ENCODE peak calls at places on chromosomes 12 and 14, in ten cellular contexts. K is GM23248; O is kidney; X is HepG2; G is thyroid gland; V is CD4-positive, CD25-positive, alpha-beta regulatory T cell; Y is right atrium auricular region; B is heart right ventricle; H is neural progenitor cell; L is A673. Z is an unnamed sample. For H3K4me1, the result is how much of the 10 kb centered on the place peaks cover.

GRCh38 chr12:100356646-100357223 is at the start of gene SLC17A8:
- DNase-seq in B (no peak), G (no peak), L (no peak), O (no peak), V (no peak), K (no peak), X (no peak), H (peak), Y (no peak), Z (no peak)

GRCh38 chr12:65505321-65506121 is 227.0 kb downstream of the MSRB3 start:
- DNase-seq in X (no peak), K (no peak), O (no peak), V (no peak), H (peak), L (no peak), B (no peak), G (peak), Y (no peak), Z (no peak)

GRCh38 chr14:62626416-62626815 is 418.8 kb downstream of the KCNH5 start:
- DNase-seq in Y (no peak), V (no peak), L (peak), H (no peak), B (no peak), G (no peak), X (no peak), K (no peak), O (no peak), Z (no peak)

GRCh38 chr14:84340938-84341337 is 1189.0 kb upstream of the FLRT2 start:
- DNase-seq in L (peak), V (no peak), X (no peak), G (no peak), H (no peak), Y (no peak), B (no peak), O (no peak), K (no peak), Z (no peak)

GRCh38 chr14:102187583-102188001 is 47.9 kb downstream of the WDR20 start:
- DNase-seq in G (peak), K (peak), L (no peak), B (no peak), H (no peak), O (peak), Y (no peak), V (no peak), X (no peak), Z (peak)

GRCh38 chr12:47799357-47799955 is 20.2 kb downstream of the HDAC7 start:
- DNase-seq in L (no peak), H (peak), G (peak), O (peak), Y (no peak), V (no peak), K (peak), X (no peak), B (peak), Z (no peak)

GRCh38 chr12:110067531-110067930 is 19.2 kb upstream of the C12orf76 start:
- DNase-seq in B (no peak), K (no peak), O (no peak), L (peak), Y (no peak), H (no peak), V (no peak), X (no peak), G (no peak), Z (no peak)

GRCh38 chr12:123917337-123917850 is 55.2 kb downstream of the CCDC92 start:
- DNase-seq in L (no peak), B (no peak), K (no peak), G (no peak), V (no peak), O (no peak), X (no peak), Y (no peak), H (no peak), Z (no peak)

GRCh38 chr14:31219169-31219568 is 11.6 kb upstream of the HECTD1 start:
- DNase-seq in X (no peak), V (no peak), H (no peak), L (no peak), B (no peak), O (no peak), Y (no peak), G (no peak), K (peak), Z (no peak)

GRCh38 chr14:96253140-96253539 is 2.9 kb upstream of the BDKRB1 start:
- DNase-seq in L (peak), B (no peak), G (no peak), V (no peak), X (no peak), H (no peak), Y (no peak), O (no peak), K (peak), Z (peak)

GRCh38 chr14:77825895-77826519 is 26.1 kb downstream of the ADCK1 start:
- DNase-seq in O (no peak), V (no peak), B (peak), Y (no peak), H (no peak), L (no peak), K (no peak), G (no peak), X (no peak), Z (no peak)

GRCh38 chr14:78340250-78340649 is 170.1 kb downstream of the NRXN3 start:
- DNase-seq in V (no peak), B (no peak), Y (no peak), O (no peak), L (no peak), K (no peak), H (no peak), X (no peak), G (no peak), Z (no peak)

GRCh38 chr12:74780458-74781241 is 243.0 kb downstream of the ATXN7L3B start:
- DNase-seq in Y (no peak), L (peak), G (no peak), H (no peak), X (no peak), K (peak), O (no peak), B (no peak), V (no peak), Z (no peak)

GRCh38 chr12:5000658-5001390 is 42.9 kb upstream of the KCNA5 start:
- DNase-seq in V (no peak), K (no peak), L (no peak), H (peak), B (no peak), O (no peak), X (no peak), G (no peak), Y (no peak), Z (no peak)

GRCh38 chr14:42140001-42140400 is 533.3 kb downstream of the LRFN5 start:
- DNase-seq in L (no peak), H (no peak), B (no peak), G (no peak), Y (no peak), V (no peak), K (peak), X (no peak), O (no peak), Z (no peak)

GRCh38 chr12:123119808-123120207 is 31.1 kb downstream of the PITPNM2 start:
- DNase-seq in L (no peak), O (no peak), K (peak), G (no peak), H (no peak), V (peak), X (no peak), Y (no peak), B (no peak), Z (no peak)

GRCh38 chr12:65699251-65699650 is 125.0 kb upstream of the HMGA2 start:
- DNase-seq in V (no peak), X (no peak), H (no peak), K (peak), Y (no peak), B (no peak), G (no peak), L (peak), O (no peak), Z (no peak)

GRCh38 chr12:109951136-109951535 is 45.0 kb downstream of the GIT2 start:
- DNase-seq in L (no peak), O (no peak), H (no peak), Y (no peak), K (peak), B (no peak), X (no peak), V (no peak), G (no peak), Z (peak)

GRCh38 chr14:35161231-35161630 is 38.9 kb downstream of the PRORP start:
- DNase-seq in O (no peak), H (no peak), K (no peak), B (no peak), L (no peak), G (no peak), V (no peak), X (no peak), Y (no peak), Z (no peak)

GRCh38 chr14:65686761-65687160 is 274.2 kb downstream of the FUT8 start:
- DNase-seq in G (no peak), K (peak), V (no peak), Y (no peak), B (no peak), H (no peak), X (no peak), O (no peak), L (no peak), Z (no peak)

GRCh38 chr12:12716845-12717585 is at the start of gene CDKN1B:
- DNase-seq in V (peak), H (peak), O (peak), G (peak), L (peak), K (peak), X (peak), B (peak), Y (peak), Z (peak)

GRCh38 chr12:91804533-91804932 is 341.1 kb downstream of the BTG1 start:
- DNase-seq in L (no peak), O (no peak), X (no peak), K (no peak), Y (no peak), B (no peak), G (no peak), H (no peak), V (no peak), Z (no peak)

GRCh38 chr12:25906651-25907340 is 51.7 kb upstream of the RASSF8 start:
- DNase-seq in O (no peak), V (no peak), L (no peak), X (no peak), G (no peak), Y (no peak), H (no peak), B (no peak), K (no peak), Z (no peak)

GRCh38 chr14:44372807-44373497 is 134.1 kb downstream of the FSCB start:
- DNase-seq in G (no peak), O (no peak), K (no peak), X (no peak), L (no peak), V (no peak), H (no peak), B (no peak), Y (no peak), Z (no peak)

GRCh38 chr12:114990396-114990795 is 306.4 kb upstream of the TBX3 start:
- DNase-seq in V (no peak), O (no peak), B (no peak), H (no peak), G (no peak), K (no peak), Y (no peak), X (no peak), L (no peak), Z (no peak)

GRCh38 chr12:6278439-6279255 is 31.8 kb upstream of the PLEKHG6 start:
- DNase-seq in V (peak), B (peak), G (peak), Y (peak), X (peak), H (peak), K (peak), O (peak), L (peak), Z (peak)

GRCh38 chr12:69151254-69151751 is 88.1 kb upstream of the CPSF6 start:
- DNase-seq in L (no peak), B (no peak), O (no peak), K (no peak), G (no peak), Y (no peak), V (no peak), X (no peak), H (no peak), Z (no peak)

GRCh38 chr14:65469903-65470302 is 57.4 kb downstream of the FUT8 start:
- DNase-seq in Y (no peak), G (no peak), O (peak), K (no peak), H (no peak), L (no peak), B (no peak), V (no peak), X (no peak), Z (no peak)

GRCh38 chr12:110020956-110021355 is 21.7 kb downstream of the ANKRD13A start:
- DNase-seq in O (no peak), L (no peak), K (no peak), H (no peak), B (no peak), G (no peak), V (no peak), Y (no peak), X (no peak), Z (no peak)

GRCh38 chr12:15244341-15244740 is 23.1 kb upstream of the RERG start:
- DNase-seq in G (peak), V (no peak), L (no peak), Y (no peak), K (no peak), O (no peak), X (no peak), B (no peak), H (no peak), Z (no peak)

GRCh38 chr14:89444044-89444443 is 27.0 kb upstream of the FOXN3 start:
- DNase-seq in K (no peak), L (no peak), B (no peak), H (no peak), G (no peak), Y (no peak), X (no peak), O (no peak), V (no peak), Z (no peak)

GRCh38 chr14:23067847-23068791 is 10.8 kb upstream of the CDH24 start:
- DNase-seq in O (peak), K (peak), G (no peak), V (no peak), Y (no peak), L (peak), X (no peak), H (no peak), B (no peak), Z (no peak)

GRCh38 chr12:56634242-56634836 is 4.2 kb upstream of the BAZ2A start:
- DNase-seq in Y (no peak), K (peak), L (peak), B (peak), X (peak), H (peak), G (peak), O (peak), V (peak), Z (peak)

GRCh38 chr12:48934312-48934706 is 9.0 kb upstream of the FKBP11 start:
- DNase-seq in G (no peak), O (no peak), X (peak), H (no peak), V (no peak), L (peak), B (no peak), Y (no peak), K (no peak), Z (no peak)

GRCh38 chr12:122094735-122095561 is 16.4 kb downstream of the MLXIP start:
- DNase-seq in G (no peak), Y (no peak), B (no peak), O (no peak), K (peak), X (no peak), V (no peak), H (no peak), L (peak), Z (no peak)

DNA sequence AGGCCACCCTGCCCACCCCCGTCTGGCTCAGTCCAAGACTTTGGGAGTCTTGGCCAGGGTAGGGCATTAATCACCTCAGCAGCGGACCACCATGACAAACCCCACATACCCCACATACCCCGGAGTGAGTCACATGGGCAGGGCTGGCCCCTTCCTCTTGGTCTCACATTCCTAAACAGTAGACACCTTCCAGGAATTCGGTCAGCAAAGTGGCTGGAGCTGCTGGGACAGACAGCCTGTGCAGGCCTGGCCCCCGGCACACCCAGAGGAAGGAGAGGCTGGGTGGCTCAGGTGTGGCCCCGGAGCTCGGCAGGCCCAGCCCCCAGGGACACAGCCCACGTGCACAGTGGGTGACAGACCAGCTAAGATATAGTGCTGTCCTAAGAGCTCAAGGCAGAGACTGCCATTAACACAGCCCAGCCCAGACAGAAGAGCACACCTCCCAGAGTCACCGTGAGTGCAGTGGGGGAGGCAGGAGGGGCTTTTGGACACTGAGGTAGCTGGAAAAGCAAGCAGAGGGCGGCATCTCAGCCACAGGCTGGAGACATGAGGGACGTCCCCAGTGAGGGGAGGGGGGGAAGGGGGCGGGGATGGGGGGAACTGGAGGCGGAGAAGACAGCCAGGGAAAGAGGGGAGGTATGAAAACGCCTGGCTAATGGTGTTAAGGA is 24.0 kb downstream of the CCDC85C start:
- DNase-seq in O (peak), H (peak), Y (no peak), X (no peak), B (no peak), L (no peak), K (peak), G (peak), V (no peak), Z (peak)
- H3K4me1 ChIP-seq in O (under half), H (under half), Y (half or more), X (half or more), B (half or more), L (under half), K (under half), G (under half), V (under half), Z (half or more)

GRCh38 chr14:68140801-68141200 is 321.2 kb downstream of the RAD51B start:
- DNase-seq in G (no peak), K (no peak), B (no peak), H (no peak), O (no peak), X (no peak), V (no peak), L (no peak), Y (no peak), Z (no peak)
- H3K4me3 ChIP-seq in G (no peak), K (peak), B (no peak), H (no peak), O (no peak), X (no peak), V (no peak), L (no peak), Y (no peak), Z (no peak)

GRCh38 chr14:76695263-76695920 is 65.9 kb upstream of the VASH1 start:
- DNase-seq in B (no peak), L (no peak), O (no peak), X (no peak), K (no peak), H (no peak), G (no peak), Y (peak), V (no peak), Z (no peak)
- H3K27ac ChIP-seq in B (no peak), L (no peak), O (no peak), X (no peak), K (no peak), H (no peak), G (no peak), Y (no peak), V (no peak), Z (no peak)

GRCh38 chr12:116766746-116767145 is 28.6 kb downstream of the RNFT2 start:
- DNase-seq in B (no peak), Y (no peak), V (no peak), L (no peak), G (no peak), H (no peak), X (no peak), O (no peak), K (no peak), Z (no peak)
- H3K4me1 ChIP-seq in B (under half), Y (under half), V (under half), L (under half), G (under half), H (under half), X (under half), O (under half), K (under half), Z (under half)

GRCh38 chr12:104226672-104227071 is 11.1 kb downstream of the TXNRD1 start:
- DNase-seq in B (no peak), X (no peak), K (peak), H (no peak), Y (no peak), V (no peak), L (no peak), G (no peak), O (no peak), Z (no peak)
- H3K4me3 ChIP-seq in B (no peak), X (no peak), K (no peak), H (no peak), Y (no peak), V (no peak), L (no peak), G (no peak), O (no peak), Z (no peak)

GRCh38 chr12:2854669-2855453 is 2.0 kb downstream of the TEX52 start:
- DNase-seq in V (no peak), O (no peak), B (no peak), L (no peak), K (no peak), G (no peak), X (no peak), H (no peak), Y (no peak), Z (no peak)
- H3K27ac ChIP-seq in V (no peak), O (no peak), B (no peak), L (no peak), K (no peak), G (no peak), X (no peak), H (no peak), Y (no peak), Z (no peak)

GRCh38 chr12:120468846-120469449 is 600 bp downstream of the SRSF9 start:
- DNase-seq in Y (no peak), B (peak), L (peak), K (peak), V (no peak), H (no peak), O (peak), X (no peak), G (peak), Z (peak)

GRCh38 chr12:120472521-120472920 is 3.0 kb upstream of the SRSF9 start:
- DNase-seq in Y (no peak), V (no peak), K (peak), L (no peak), B (no peak), O (no peak), X (no peak), G (no peak), H (no peak), Z (no peak)

GRCh38 chr12:120468271-120468845 is 1.2 kb downstream of the SRSF9 start:
- DNase-seq in B (peak), X (peak), H (peak), K (peak), L (peak), Y (no peak), V (no peak), O (no peak), G (peak), Z (peak)

GRCh38 chr12:120469450-120470149 is at the start of gene SRSF9:
- DNase-seq in K (peak), B (peak), Y (peak), X (peak), L (peak), O (peak), V (peak), H (peak), G (peak), Z (peak)

DNA sequence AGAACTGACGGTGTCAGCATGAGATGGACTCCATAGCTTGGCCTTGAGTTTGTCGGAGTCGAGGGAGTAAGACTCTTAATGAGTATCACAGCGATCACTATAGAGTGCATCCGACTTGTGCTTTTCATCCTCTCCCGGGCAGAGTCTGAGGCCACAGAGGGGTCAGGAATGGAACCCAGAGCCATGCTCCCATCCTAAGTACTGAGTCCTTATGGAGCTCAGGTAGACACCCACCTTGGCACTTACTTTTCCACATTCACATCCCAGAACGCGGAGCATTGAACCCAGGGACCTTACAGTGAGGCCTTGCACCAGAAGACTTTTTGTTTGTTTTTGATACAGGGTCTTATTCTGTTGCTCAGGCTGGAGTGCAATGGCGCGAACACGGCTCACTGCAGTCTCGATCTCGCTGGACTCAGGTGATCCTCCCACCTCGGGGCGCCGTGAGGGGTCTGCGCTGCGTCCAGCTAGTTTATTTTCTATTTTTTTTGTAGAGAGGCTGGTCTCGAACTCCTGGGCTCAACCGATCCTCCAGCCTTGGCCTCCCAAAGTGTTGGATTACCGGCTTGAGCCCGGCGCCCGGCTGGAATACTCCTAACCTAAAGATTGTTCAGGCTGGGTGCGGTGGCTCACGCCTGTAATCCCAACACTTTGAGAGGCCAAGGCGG is 736 bp upstream of the SRSF9 start:
- DNase-seq in B (no peak), O (no peak), L (peak), X (peak), H (peak), G (no peak), V (no peak), Y (no peak), K (peak), Z (peak)
- H3K4me1 ChIP-seq in B (under half), O (under half), L (under half), X (half or more), H (under half), G (under half), V (under half), Y (under half), K (under half), Z (half or more)

Z was measured in PC-9.